ENCODE peak calls at places on chromosomes 3 and 15, in six cellular contexts. K, Q, Z, W, S and F are unnamed samples.

GRCh38 chr15:34853001-34853758 is 57.8 kb upstream of the ACTC1 start:
- DNase-seq in K (no peak), Q (no peak), Z (no peak), W (no peak), S (no peak), F (no peak)

GRCh38 chr3:160909917-160910316 is 153.9 kb downstream of the PPM1L start:
- DNase-seq in K (no peak), Q (no peak), Z (no peak), W (no peak), S (no peak), F (no peak)

GRCh38 chr3:111194048-111194447 is 122.4 kb downstream of the NECTIN3 start:
- DNase-seq in K (no peak), Q (no peak), Z (no peak), W (no peak), S (no peak), F (no peak)

GRCh38 chr3:72836923-72837322 is 11.3 kb downstream of the SHQ1 start:
- DNase-seq in K (peak; percentile 90), Q (peak; percentile 80), Z (peak; percentile 89), W (no peak), S (peak; percentile 11), F (peak; percentile 86)

GRCh38 chr3:16511561-16512434 is 1.7 kb downstream of the RFTN1 start:
- DNase-seq in K (peak; percentile 56), Q (no peak), Z (peak; percentile 86), W (peak; percentile 90), S (no peak), F (no peak)

GRCh38 chr15:89129123-89129815 is 41.0 kb downstream of the ABHD2 start:
- DNase-seq in K (peak; percentile 63), Q (no peak), Z (peak; percentile 85), W (peak; percentile 33), S (no peak), F (peak; percentile 36)

GRCh38 chr3:39990532-39990931 is 181.1 kb downstream of the MYRIP start:
- DNase-seq in K (peak; percentile 48), Q (no peak), Z (no peak), W (peak; percentile 4), S (no peak), F (no peak)

GRCh38 chr3:37825744-37826143 is 35.9 kb upstream of the CTDSPL start:
- DNase-seq in K (no peak), Q (no peak), Z (no peak), W (no peak), S (no peak), F (no peak)

GRCh38 chr3:176992565-176992964 is 204.7 kb downstream of the TBL1XR1 start:
- DNase-seq in K (no peak), Q (no peak), Z (no peak), W (no peak), S (no peak), F (no peak)

GRCh38 chr3:39718674-39719595 is 90.5 kb upstream of the MYRIP start:
- DNase-seq in K (no peak), Q (no peak), Z (no peak), W (no peak), S (no peak), F (no peak)

GRCh38 chr3:19885468-19885867 is 48.5 kb downstream of the EFHB start:
- DNase-seq in K (no peak), Q (no peak), Z (no peak), W (no peak), S (no peak), F (no peak)

GRCh38 chr3:156010829-156011228 is 109.5 kb upstream of the KCNAB1 start:
- DNase-seq in K (no peak), Q (no peak), Z (no peak), W (no peak), S (no peak), F (peak; percentile 2)

GRCh38 chr15:59349715-59350420 is 22.8 kb downstream of the MYO1E start:
- DNase-seq in K (no peak), Q (no peak), Z (no peak), W (no peak), S (no peak), F (no peak)

GRCh38 chr3:50390523-50391177 is 31.3 kb upstream of the TMEM115 start:
- DNase-seq in K (peak; percentile 77), Q (peak; percentile 61), Z (peak; percentile 86), W (peak; percentile 39), S (no peak), F (peak; percentile 16)

GRCh38 chr3:124051636-124052035 is 59.7 kb upstream of the ROPN1 start:
- DNase-seq in K (no peak), Q (no peak), Z (no peak), W (no peak), S (no peak), F (no peak)

GRCh38 chr15:62748175-62748574 is 294.4 kb upstream of the TPM1 start:
- DNase-seq in K (no peak), Q (no peak), Z (no peak), W (no peak), S (no peak), F (no peak)

GRCh38 chr3:197482001-197482400 is 73.8 kb downstream of the BDH1 start:
- DNase-seq in K (no peak), Q (no peak), Z (no peak), W (no peak), S (no peak), F (no peak)

GRCh38 chr3:141414141-141414689 is 45.9 kb downstream of the ZBTB38 start:
- DNase-seq in K (no peak), Q (no peak), Z (no peak), W (no peak), S (no peak), F (no peak)

GRCh38 chr3:72319202-72320095 is 528.8 kb downstream of the SHQ1 start:
- DNase-seq in K (no peak), Q (no peak), Z (no peak), W (peak; percentile 15), S (no peak), F (no peak)

GRCh38 chr3:69791111-69791510 is 51.8 kb downstream of the MITF start:
- DNase-seq in K (peak; percentile 27), Q (no peak), Z (peak; percentile 86), W (peak; percentile 28), S (no peak), F (no peak)

GRCh38 chr3:67484085-67484484 is 170.3 kb downstream of the SUCLG2 start:
- DNase-seq in K (no peak), Q (no peak), Z (no peak), W (no peak), S (no peak), F (no peak)

GRCh38 chr3:49754536-49754935 is 30.8 kb upstream of the GMPPB start:
- DNase-seq in K (no peak), Q (no peak), Z (no peak), W (no peak), S (no peak), F (no peak)

GRCh38 chr15:79195802-79196201 is 86.7 kb upstream of the ANKRD34C start:
- DNase-seq in K (no peak), Q (no peak), Z (no peak), W (no peak), S (no peak), F (no peak)

GRCh38 chr15:81723758-81724157 is 322.1 kb downstream of the MEX3B start:
- DNase-seq in K (no peak), Q (no peak), Z (no peak), W (no peak), S (no peak), F (no peak)

GRCh38 chr15:100438570-100438969 is 90.2 kb downstream of the CERS3 start:
- DNase-seq in K (peak; percentile 46), Q (peak; percentile 75), Z (peak; percentile 80), W (peak; percentile 32), S (no peak), F (peak; percentile 11)

GRCh38 chr3:18789734-18790133 is 358.6 kb upstream of the KCNH8 start:
- DNase-seq in K (no peak), Q (no peak), Z (no peak), W (no peak), S (no peak), F (no peak)

GRCh38 chr3:57557088-57557537 is 1.0 kb downstream of the PDE12 start:
- DNase-seq in K (peak; percentile 34), Q (no peak), Z (no peak), W (peak; percentile 5), S (no peak), F (no peak)

GRCh38 chr3:159273608-159274007 is 471.8 kb downstream of the MFSD1 start:
- DNase-seq in K (no peak), Q (no peak), Z (no peak), W (peak; percentile 62), S (no peak), F (no peak)
- H3K27ac ChIP-seq in K (no peak overlapping the region), Q (no peak overlapping the region), Z (no peak overlapping the region), W (no peak overlapping the region), S (no peak overlapping the region), F (no peak overlapping the region)

DNA sequence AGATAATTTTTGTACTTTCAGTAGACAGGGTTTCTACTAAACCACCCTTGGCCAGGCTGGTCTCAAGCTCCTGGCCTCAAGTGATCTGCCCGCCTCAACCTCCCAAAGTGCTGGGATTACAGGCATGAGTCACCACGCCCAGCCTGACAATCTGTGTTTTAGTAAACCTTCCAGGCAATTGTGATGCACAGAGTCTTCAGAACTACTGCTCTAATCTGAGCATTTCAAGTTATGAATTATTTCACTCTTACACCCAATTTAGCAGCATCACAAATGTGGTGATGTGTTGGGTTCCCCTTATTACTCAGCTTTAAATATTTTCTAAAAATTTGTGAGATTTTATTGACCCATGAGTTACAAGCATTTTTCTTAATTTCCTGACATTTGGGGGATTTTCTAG is 94.4 kb downstream of the ULK4 start:
- DNase-seq in K (no peak), Q (no peak), Z (no peak), W (no peak), S (no peak), F (no peak)
- H3K27ac ChIP-seq in K (no peak overlapping the region), Q (no peak overlapping the region), Z (no peak overlapping the region), W (no peak overlapping the region), S (no peak overlapping the region), F (no peak overlapping the region)

DNA sequence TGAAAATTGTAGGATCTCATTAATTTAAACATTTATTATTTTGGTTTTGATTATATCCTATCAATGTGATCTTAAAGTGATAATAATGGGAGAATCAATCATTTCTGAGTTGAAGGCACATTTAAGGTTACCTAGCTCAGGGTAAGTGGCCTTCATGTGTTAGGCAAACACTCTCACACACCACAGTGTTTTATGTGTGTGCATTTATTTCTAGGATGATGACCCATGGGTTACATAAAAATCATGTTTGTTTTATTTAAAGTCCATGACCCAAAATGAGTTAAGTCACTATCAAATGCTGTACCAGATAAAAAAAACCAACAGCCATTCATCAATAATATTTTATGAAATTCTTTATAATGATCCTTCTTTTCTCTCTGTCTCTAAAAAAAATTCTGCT is 520.8 kb downstream of the GRM7 start:
- DNase-seq in K (no peak), Q (no peak), Z (no peak), W (no peak), S (no peak), F (no peak)
- H3K27ac ChIP-seq in K (no peak overlapping the region), Q (no peak overlapping the region), Z (no peak overlapping the region), W (no peak overlapping the region), S (no peak overlapping the region), F (no peak overlapping the region)

DNA sequence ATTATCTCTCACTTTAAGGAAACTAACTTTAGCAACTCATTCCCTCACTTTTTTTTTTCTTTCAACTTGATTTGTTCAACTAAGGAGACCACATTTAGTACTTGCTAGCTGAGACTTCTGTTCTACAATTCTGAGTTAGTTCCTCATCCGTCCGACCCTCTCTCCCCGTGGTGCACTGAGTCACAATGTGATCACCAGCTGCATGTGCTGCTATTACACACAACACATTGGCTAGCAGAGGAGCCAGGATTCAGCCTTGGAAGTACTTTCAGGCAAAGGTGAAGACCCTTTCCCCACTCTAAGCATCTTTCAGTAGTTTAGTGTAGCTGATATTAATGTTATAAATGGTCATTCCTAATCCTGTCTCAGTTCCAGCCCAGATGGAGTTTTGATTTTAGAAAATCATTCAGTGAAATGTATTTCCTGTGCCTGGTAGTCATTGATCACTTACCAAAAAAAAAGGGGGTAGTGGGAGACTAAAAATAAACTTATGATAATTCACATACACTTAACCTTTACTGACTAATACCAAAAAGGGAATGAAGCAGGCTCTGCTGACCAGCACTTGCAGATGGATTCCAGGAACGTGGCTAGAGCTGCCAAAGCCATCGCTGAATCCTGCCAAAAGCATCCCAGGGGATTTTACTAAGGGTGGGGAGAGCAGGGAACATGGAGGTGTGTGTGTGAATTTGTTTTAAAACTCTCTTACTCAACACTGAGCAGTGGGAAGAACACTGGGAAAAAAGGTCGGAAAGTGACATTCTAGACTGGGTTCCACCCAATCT is 424.8 kb downstream of the LPP start:
- DNase-seq in K (no peak), Q (no peak), Z (peak; percentile 86), W (no peak), S (no peak), F (no peak)
- H3K27ac ChIP-seq in K (peak overlapping the region; percentile 65), Q (no peak overlapping the region), Z (peak overlapping the region; percentile 79), W (no peak overlapping the region), S (no peak overlapping the region), F (no peak overlapping the region)